ENCODE peak calls at places on chromosomes 5 and 9, in four cellular contexts. Q is NCI-H345, E is iPS DF 6.9, L is EL. V is an unnamed sample.
A peak's percentile ranks its signal among the peaks of the same experiment; 100 is the strongest.

GRCh38 chr5:146772881-146773440 is 105.6 kb downstream of the PPP2R2B start:
- DNase-seq in Q (no peak), E (no peak), L (peak; percentile 17), V (no peak)

GRCh38 chr5:161850491-161850890 is 2.6 kb downstream of the GABRA1 start:
- DNase-seq in Q (no peak), E (no peak), L (no peak), V (no peak)

GRCh38 chr9:726005-726404 is 115.5 kb upstream of the DMRT1 start:
- DNase-seq in Q (no peak), E (no peak), L (no peak), V (no peak)

GRCh38 chr5:38069360-38069759 is 189.0 kb upstream of the EGFLAM start:
- DNase-seq in Q (no peak), E (no peak), L (no peak), V (no peak)

GRCh38 chr9:2291980-2292704 is 277.0 kb downstream of the SMARCA2 start:
- DNase-seq in Q (peak; percentile 98), E (no peak), L (peak; percentile 18), V (peak; percentile 95)

GRCh38 chr5:173964491-173964890 is 24.5 kb upstream of the C5orf47 start:
- DNase-seq in Q (no peak), E (no peak), L (no peak), V (no peak)

GRCh38 chr5:141822134-141822533 is 56.1 kb downstream of the PCDH1 start:
- DNase-seq in Q (no peak), E (no peak), L (peak; percentile 44), V (no peak)

GRCh38 chr5:168106008-168106761 is 185.3 kb upstream of the WWC1 start:
- DNase-seq in Q (no peak), E (no peak), L (peak; percentile 81), V (no peak)

GRCh38 chr5:173556142-173557028 is 60.1 kb downstream of the BOD1 start:
- DNase-seq in Q (no peak), E (no peak), L (no peak), V (no peak)

GRCh38 chr9:131697097-131697496 is 42.8 kb downstream of the RAPGEF1 start:
- DNase-seq in Q (no peak), E (no peak), L (no peak), V (no peak)

GRCh38 chr9:33101104-33101951 is 24.9 kb upstream of the SMU1 start:
- DNase-seq in Q (no peak), E (no peak), L (peak; percentile 82), V (no peak)

GRCh38 chr5:56314536-56314935 is 81.4 kb upstream of the ANKRD55 start:
- DNase-seq in Q (no peak), E (no peak), L (peak; percentile 19), V (no peak)

GRCh38 chr9:36939655-36940578 is 94.2 kb downstream of the PAX5 start:
- DNase-seq in Q (no peak), E (no peak), L (no peak), V (no peak)

GRCh38 chr5:122089614-122090013 is 11.6 kb upstream of the LOX start:
- DNase-seq in Q (no peak), E (no peak), L (peak; percentile 93), V (no peak)

GRCh38 chr5:161548472-161549094 is 2.1 kb upstream of the GABRB2 start:
- DNase-seq in Q (no peak), E (no peak), L (no peak), V (no peak)

GRCh38 chr5:138873096-138873885 is 1.8 kb downstream of the LRRTM2 start:
- DNase-seq in Q (no peak), E (no peak), L (no peak), V (no peak)

GRCh38 chr5:32710335-32710858 is 724 bp upstream of the NPR3 start:
- DNase-seq in Q (no peak), E (no peak), L (no peak), V (no peak)

GRCh38 chr5:1540831-1541661 is 17.3 kb upstream of the LPCAT1 start:
- DNase-seq in Q (no peak), E (no peak), L (no peak), V (no peak)

GRCh38 chr5:170719551-170719950 is 64.0 kb upstream of the GABRP start:
- DNase-seq in Q (no peak), E (no peak), L (no peak), V (no peak)

GRCh38 chr9:16090907-16091629 is 538.2 kb downstream of the CCDC171 start:
- DNase-seq in Q (no peak), E (no peak), L (peak; percentile 55), V (no peak)

GRCh38 chr9:96172797-96173196 is 129.2 kb downstream of the HSD17B3 start:
- DNase-seq in Q (no peak), E (no peak), L (no peak), V (no peak)

GRCh38 chr5:72268753-72269410 is 51.2 kb downstream of the MRPS27 start:
- DNase-seq in Q (no peak), E (peak; percentile 33), L (peak; percentile 71), V (peak; percentile 12)

GRCh38 chr5:174599992-174600391 is 124.4 kb upstream of the MSX2 start:
- DNase-seq in Q (no peak), E (peak; percentile 29), L (no peak), V (no peak)

GRCh38 chr5:44426944-44427343 is 37.7 kb upstream of the FGF10 start:
- DNase-seq in Q (no peak), E (no peak), L (no peak), V (no peak)

GRCh38 chr5:42756630-42757601 is at the start of gene CCDC152:
- DNase-seq in Q (no peak), E (no peak), L (peak; percentile 44), V (no peak)

GRCh38 chr5:52989781-52990530 is 804 bp downstream of the ITGA2 start:
- DNase-seq in Q (peak; percentile 40), E (no peak), L (peak; percentile 57), V (no peak)

GRCh38 chr5:25850581-25850980 is 1187.8 kb downstream of the CDH9 start:
- DNase-seq in Q (no peak), E (no peak), L (no peak), V (no peak)

GRCh38 chr9:93586290-93587057 is 10.1 kb downstream of the PHF2 start:
- DNase-seq in Q (no peak), E (no peak), L (no peak), V (no peak)

GRCh38 chr5:100970646-100971045 is 67.6 kb upstream of the ST8SIA4 start:
- DNase-seq in Q (no peak), E (no peak), L (no peak), V (no peak)

GRCh38 chr9:115058175-115058574 is 59.8 kb downstream of the TNC start:
- DNase-seq in Q (no peak), E (no peak), L (peak; percentile 20), V (no peak)

GRCh38 chr5:141958113-141958512 is at the start of gene PCDH12:
- DNase-seq in Q (no peak), E (no peak), L (peak; percentile 33), V (no peak)

GRCh38 chr9:125272697-125273096 is 11.1 kb downstream of the GAPVD1 start:
- DNase-seq in Q (no peak), E (no peak), L (no peak), V (no peak)

GRCh38 chr5:63008195-63008594 is 429.6 kb downstream of the LRRC70 start:
- DNase-seq in Q (no peak), E (no peak), L (no peak), V (no peak)

GRCh38 chr5:159765034-159765433 is 151.2 kb upstream of the ADRA1B start:
- DNase-seq in Q (no peak), E (no peak), L (no peak), V (no peak)

V was measured in NCI-H774.